ENCODE peak calls at places on chromosome 16, in five cellular contexts. S is AG10803, T is fibroblast of the aortic adventitia, P is choroid plexus epithelial cell, N is cardiac fibroblast. H is an unnamed sample.

GRCh38 chr16:74605746-74606520 is 981 bp downstream of the GLG1 start:
- DNase-seq in S (peak), T (peak), P (no peak), N (no peak), H (no peak)

GRCh38 chr16:6193718-6194117 is 1096.1 kb upstream of the EEF2KMT start:
- DNase-seq in S (no peak), T (no peak), P (peak), N (no peak), H (no peak)

GRCh38 chr16:84652565-84652964 is 4.3 kb downstream of the KLHL36 start:
- DNase-seq in S (no peak), T (no peak), P (no peak), N (no peak), H (no peak)

GRCh38 chr16:79519448-79519847 is 81.1 kb downstream of the MAF start:
- DNase-seq in S (no peak), T (no peak), P (no peak), N (no peak), H (no peak)

GRCh38 chr16:30356401-30357084 is 1.4 kb upstream of the CD2BP2 start:
- DNase-seq in S (peak), T (no peak), P (no peak), N (no peak), H (no peak)

GRCh38 chr16:50326835-50327465 is 41.8 kb downstream of the BRD7 start:
- DNase-seq in S (peak), T (peak), P (peak), N (peak), H (no peak)

GRCh38 chr16:73878616-73879015 is 418.0 kb upstream of the PSMD7 start:
- DNase-seq in S (peak), T (peak), P (peak), N (peak), H (peak)

GRCh38 chr16:71767060-71767900 is 41.4 kb downstream of the AP1G1 start:
- DNase-seq in S (no peak), T (peak), P (no peak), N (peak), H (no peak)

GRCh38 chr16:78200023-78200389 is 100.6 kb downstream of the WWOX start:
- DNase-seq in S (no peak), T (no peak), P (no peak), N (no peak), H (no peak)

GRCh38 chr16:5064915-5065314 is 841 bp downstream of the C16orf89 start:
- DNase-seq in S (no peak), T (no peak), P (peak), N (no peak), H (no peak)

GRCh38 chr16:51084074-51084928 is 66.8 kb downstream of the SALL1 start:
- DNase-seq in S (peak), T (peak), P (peak), N (peak), H (no peak)

DNA sequence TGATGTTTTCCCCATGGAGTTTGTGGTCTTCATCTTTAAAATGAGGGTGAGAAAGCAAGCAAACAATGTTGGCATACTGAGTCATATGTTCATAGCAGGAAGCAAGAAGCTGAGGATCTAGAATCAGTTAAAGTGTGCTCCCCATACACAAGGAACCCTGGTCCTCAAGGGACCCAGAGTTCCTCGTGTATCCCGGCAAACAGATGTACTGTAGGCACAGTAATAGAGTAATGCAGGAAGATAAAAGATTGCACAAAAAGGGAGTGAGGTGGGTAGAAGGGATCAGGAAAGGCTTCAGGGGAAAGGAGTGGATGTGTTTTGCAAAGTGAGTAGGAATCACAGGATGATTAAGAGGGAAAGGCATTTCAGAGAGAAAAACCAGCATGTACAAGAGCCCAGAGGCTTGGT is 412.3 kb upstream of the CDH11 start:
- DNase-seq in S (peak), T (no peak), P (peak), N (no peak), H (no peak)
- H3K4me3 ChIP-seq in S (no peak), T (no peak), P (no peak), N (no peak), H (no peak)

GRCh38 chr16:35234679-35235078 is 1775.3 kb downstream of the TP53TG3F start:
- DNase-seq in S (no peak), T (no peak), P (no peak), N (no peak), H (no peak)

GRCh38 chr16:35239561-35239960 is 1780.1 kb downstream of the TP53TG3F start:
- DNase-seq in S (no peak), T (no peak), P (no peak), N (no peak), H (no peak)
- TF ChIP-seq CTCF in S (no peak), T (no peak), P (no peak), N (no peak), H (no peak)

GRCh38 chr16:88770459-88771293 is 14.3 kb downstream of the PIEZO1 start:
- DNase-seq in S (no peak), T (no peak), P (peak), N (peak), H (no peak)
- H3K4me3 ChIP-seq in S (no peak), T (no peak), P (peak), N (no peak), H (no peak)

GRCh38 chr16:69937465-69937951 is 13.6 kb upstream of the CLEC18A start:
- DNase-seq in S (no peak), T (no peak), P (peak), N (peak), H (no peak)
- TF ChIP-seq CTCF in S (peak), T (peak), P (peak), N (peak), H (peak)

H was measured in AG09309.